ENCODE peak calls at places on chromosomes 16 and 17, in ten cellular contexts. Q is transverse colon, Z is hepatocyte, N is thyroid gland, P is lower lobe of right lung, B is mucosa of descending colon, L is fibroblast of pulmonary artery, J is lower leg skin, A is AG09309, H is H1. F is an unnamed sample.

GRCh38 chr17:59381716-59382570 is 50.5 kb downstream of the YPEL2 start:
- DNase-seq in Q (peak), J (peak), Z (no peak), N (peak), A (no peak), L (peak), B (peak), P (no peak), H (no peak), F (peak)

GRCh38 chr17:40779181-40779909 is 3.0 kb downstream of the KRT27 start:
- DNase-seq in N (peak), Q (no peak), B (no peak), J (no peak), P (peak), A (no peak), L (no peak), H (no peak), Z (no peak), F (no peak)

GRCh38 chr16:67783353-67783725 is 23.0 kb downstream of the RANBP10 start:
- DNase-seq in A (no peak), B (no peak), Q (no peak), P (no peak), H (no peak), J (no peak), Z (no peak), L (no peak), N (no peak), F (no peak)

GRCh38 chr16:85751665-85752501 is 987 bp upstream of the C16orf74 start:
- DNase-seq in Z (no peak), B (no peak), J (no peak), Q (no peak), A (no peak), N (no peak), L (peak), P (no peak), H (peak), F (no peak)

GRCh38 chr16:82832861-82833260 is 206.1 kb downstream of the CDH13 start:
- DNase-seq in B (no peak), L (peak), H (no peak), P (no peak), Q (no peak), J (no peak), Z (no peak), N (no peak), A (peak), F (no peak)

GRCh38 chr17:81483862-81484194 is 28.8 kb downstream of the ACTG1 start:
- DNase-seq in J (no peak), L (no peak), N (no peak), Z (no peak), A (no peak), H (no peak), Q (no peak), P (no peak), B (peak), F (no peak)

GRCh38 chr16:17125671-17126070 is 345.1 kb downstream of the XYLT1 start:
- DNase-seq in J (no peak), P (no peak), Q (no peak), Z (no peak), N (no peak), B (no peak), A (no peak), L (no peak), H (no peak), F (no peak)

GRCh38 chr17:71963341-71963740 is 157.5 kb upstream of the SOX9 start:
- DNase-seq in Z (no peak), A (no peak), L (no peak), B (no peak), J (no peak), Q (no peak), P (no peak), N (no peak), H (no peak), F (no peak)

GRCh38 chr17:65103896-65104295 is 33.3 kb upstream of the RGS9 start:
- DNase-seq in L (no peak), Q (no peak), J (no peak), N (no peak), B (no peak), A (no peak), P (no peak), Z (no peak), H (no peak), F (no peak)

GRCh38 chr17:3167574-3167973 is 29.7 kb upstream of the OR1A2 start:
- DNase-seq in Q (no peak), Z (no peak), L (no peak), H (no peak), B (no peak), J (no peak), A (no peak), P (no peak), N (no peak), F (no peak)

GRCh38 chr16:64250866-64251265 is 871.0 kb downstream of the CDH11 start:
- DNase-seq in N (no peak), A (peak), B (no peak), Q (no peak), H (no peak), J (no peak), L (peak), P (no peak), Z (no peak), F (no peak)

GRCh38 chr17:56146005-56146404 is 7.3 kb upstream of the ANKFN1 start:
- DNase-seq in N (no peak), Q (no peak), H (no peak), P (no peak), A (no peak), J (no peak), B (no peak), L (no peak), Z (no peak), F (no peak)

GRCh38 chr17:6092923-6093468 is 22.8 kb downstream of the WSCD1 start:
- DNase-seq in B (no peak), L (no peak), P (no peak), Q (no peak), J (no peak), N (no peak), H (no peak), Z (no peak), A (no peak), F (no peak)

GRCh38 chr16:1884889-1885288 is 12.9 kb upstream of the MEIOB start:
- DNase-seq in B (no peak), A (no peak), Q (no peak), H (no peak), J (no peak), P (no peak), Z (no peak), L (no peak), N (no peak), F (no peak)

GRCh38 chr17:56810286-56810781 is 23.4 kb downstream of the C17orf67 start:
- DNase-seq in Q (no peak), H (no peak), Z (no peak), B (no peak), P (no peak), L (no peak), J (no peak), A (no peak), N (no peak), F (no peak)

GRCh38 chr17:11244781-11245180 is 3.8 kb downstream of the SHISA6 start:
- DNase-seq in P (no peak), L (no peak), N (no peak), A (no peak), Z (no peak), J (no peak), Q (no peak), H (no peak), B (no peak), F (no peak)

GRCh38 chr16:22093952-22094351 is 1.6 kb downstream of the VWA3A start:
- DNase-seq in A (no peak), N (no peak), Z (no peak), Q (no peak), L (no peak), B (no peak), P (no peak), H (no peak), J (no peak), F (no peak)

GRCh38 chr16:23466162-23466885 is 13.3 kb upstream of the COG7 start:
- DNase-seq in P (no peak), B (no peak), A (peak), H (no peak), Q (no peak), Z (no peak), N (no peak), J (no peak), L (peak), F (no peak)

GRCh38 chr16:65572156-65572555 is 450.3 kb upstream of the CDH11 start:
- DNase-seq in B (no peak), Z (no peak), Q (no peak), H (no peak), A (peak), J (no peak), N (no peak), P (no peak), L (peak), F (peak)

GRCh38 chr16:81461243-81461642 is 16.6 kb downstream of the CMIP start:
- DNase-seq in H (no peak), Q (no peak), J (no peak), B (no peak), A (no peak), Z (no peak), N (no peak), L (no peak), P (no peak), F (no peak)

GRCh38 chr17:79461041-79461440 is 149.8 kb downstream of the RBFOX3 start:
- DNase-seq in Z (no peak), H (no peak), L (peak), N (no peak), P (no peak), J (no peak), Q (no peak), A (no peak), B (no peak), F (no peak)

GRCh38 chr17:82967268-82968032 is 112.0 kb upstream of the METRNL start:
- DNase-seq in A (no peak), Z (no peak), H (no peak), L (no peak), B (no peak), J (no peak), P (no peak), N (no peak), Q (no peak), F (no peak)
- TF ChIP-seq CTCF in A (no peak), Z (no peak), H (no peak), L (no peak), B (no peak), J (no peak), P (no peak), N (no peak), Q (no peak), F (no peak)

GRCh38 chr17:7484067-7484963 is at the start of gene POLR2A:
- DNase-seq in J (peak), A (peak), B (peak), P (peak), Z (peak), N (peak), L (peak), H (peak), Q (peak), F (peak)

GRCh38 chr17:7484964-7485377 is 805 bp downstream of the POLR2A start:
- DNase-seq in L (no peak), A (no peak), Q (no peak), J (no peak), N (no peak), B (no peak), P (no peak), Z (no peak), H (no peak), F (no peak)

GRCh38 chr17:7486181-7486580 is 2.0 kb downstream of the POLR2A start:
- DNase-seq in Z (no peak), B (no peak), A (no peak), H (no peak), P (no peak), L (no peak), Q (no peak), J (no peak), N (no peak), F (no peak)

GRCh38 chr17:7479389-7480192 is at the start of gene ZBTB4:
- DNase-seq in Q (peak), B (peak), J (no peak), A (no peak), Z (peak), L (no peak), P (peak), N (peak), H (no peak), F (no peak)

DNA sequence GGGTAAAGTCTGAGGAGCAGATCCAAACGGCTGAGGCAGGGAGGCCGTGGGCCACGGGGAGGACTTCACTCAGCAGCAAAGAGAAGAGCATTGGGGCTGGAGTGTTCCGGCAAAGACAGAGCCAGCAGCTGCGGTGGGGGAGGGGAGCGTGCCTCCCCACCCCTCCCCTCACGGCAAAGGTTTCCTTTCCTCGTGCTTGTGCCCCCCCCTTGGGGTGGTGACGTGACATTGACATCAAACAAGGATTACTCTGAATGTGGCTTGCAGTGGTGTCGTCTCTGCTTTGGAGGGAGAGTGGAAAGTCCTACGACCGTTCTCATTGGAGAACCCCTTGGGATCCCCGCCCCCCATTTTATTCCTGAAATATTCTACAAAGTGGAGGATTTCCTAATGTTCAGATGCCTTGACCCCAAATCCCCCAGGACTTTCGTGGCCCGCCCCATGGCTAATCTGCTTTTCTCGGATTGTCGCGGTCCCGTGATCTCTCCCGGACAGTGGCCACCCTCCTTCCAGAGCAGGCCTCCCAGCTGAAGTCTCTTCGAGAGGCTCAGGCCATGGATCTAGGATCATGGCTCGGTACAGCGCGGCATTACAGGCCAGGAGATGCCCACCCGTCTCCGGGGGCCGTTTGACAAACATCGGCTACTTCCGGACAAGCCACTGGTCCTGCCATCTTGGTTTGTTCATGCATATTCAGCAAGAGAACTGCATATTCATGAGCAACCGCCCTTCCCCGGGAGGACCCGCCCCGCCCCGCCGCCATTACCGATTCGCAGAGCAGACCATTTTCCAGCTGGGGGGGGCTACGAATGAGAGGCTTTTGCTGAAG is 714 bp upstream of the POLR2A start:
- DNase-seq in J (peak), A (peak), Q (peak), B (peak), N (peak), P (peak), L (peak), H (peak), Z (peak), F (peak)
- H3K4me3 ChIP-seq in J (peak), A (peak), Q (peak), B (peak), N (peak), P (peak), L (peak), H (peak), Z (peak), F (peak)

GRCh38 chr17:1899403-1900000 is 69.7 kb downstream of the RPA1 start:
- DNase-seq in N (no peak), A (no peak), Z (no peak), Q (no peak), H (no peak), B (no peak), P (no peak), J (no peak), L (no peak), F (no peak)
- TF ChIP-seq CTCF in N (no peak), A (peak), Z (no peak), Q (no peak), H (no peak), B (no peak), P (no peak), J (no peak), L (peak), F (peak)

DNA sequence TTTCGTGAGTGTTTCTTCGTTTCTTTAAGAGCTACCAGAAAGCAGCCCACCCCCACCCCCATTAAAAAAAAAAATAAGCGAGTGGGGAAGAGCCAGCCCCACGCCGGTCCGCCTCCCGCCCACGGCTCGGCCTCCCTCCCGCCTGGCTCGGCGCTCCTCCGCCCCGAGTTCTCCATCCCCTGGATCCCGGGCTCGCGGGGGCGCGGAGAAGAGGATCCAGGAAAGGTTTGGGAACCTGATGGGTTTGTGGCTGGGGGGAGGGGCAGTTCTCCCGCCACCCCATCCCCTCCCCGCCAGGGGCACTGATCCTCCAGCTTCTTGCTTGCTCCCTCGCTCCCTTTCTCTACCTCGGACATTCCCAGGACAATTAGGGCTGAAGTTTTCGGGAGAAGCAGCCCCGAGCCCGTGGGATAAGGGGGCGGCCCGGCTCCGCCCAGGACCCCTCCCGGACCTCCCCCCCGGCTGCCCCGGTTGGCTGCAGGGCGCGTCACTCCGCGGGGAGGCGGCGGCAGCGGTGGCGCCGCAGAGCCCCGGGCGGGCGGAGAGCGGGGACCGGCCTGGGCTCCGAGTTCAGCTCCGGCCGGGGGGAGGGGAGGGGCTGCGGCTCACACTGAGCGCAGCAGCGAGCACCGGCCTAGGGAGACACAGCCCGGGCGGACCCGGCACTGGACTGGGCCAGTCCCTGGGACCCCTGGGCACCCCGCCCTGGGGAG is 1.0 kb upstream of the SALL1 start:
- DNase-seq in Q (peak), B (peak), N (peak), J (no peak), Z (peak), P (no peak), L (peak), A (peak), H (peak), F (no peak)
- H3K4me3 ChIP-seq in Q (peak), B (no peak), N (peak), J (no peak), Z (peak), P (peak), L (peak), A (peak), H (peak), F (peak)

GRCh38 chr17:58312824-58313223 is 15.8 kb downstream of the TSPOAP1 start:
- DNase-seq in N (no peak), H (no peak), Q (no peak), L (no peak), Z (peak), J (no peak), P (no peak), A (no peak), B (no peak), F (no peak)
- TF ChIP-seq CTCF in N (no peak), H (no peak), Q (no peak), L (no peak), Z (no peak), J (no peak), P (no peak), A (no peak), B (no peak), F (no peak)

GRCh38 chr17:15258113-15258512 is 7.0 kb downstream of the PMP22 start:
- DNase-seq in Q (no peak), B (no peak), P (no peak), Z (no peak), L (no peak), H (no peak), N (no peak), A (no peak), J (no peak), F (no peak)
- H3K4me3 ChIP-seq in Q (no peak), B (no peak), P (peak), Z (no peak), L (no peak), H (no peak), N (no peak), A (no peak), J (no peak), F (no peak)

GRCh38 chr17:77256710-77257109 is 115.9 kb downstream of the SEC14L1 start:
- DNase-seq in Z (no peak), H (no peak), N (no peak), Q (no peak), L (no peak), A (no peak), J (no peak), B (no peak), P (no peak), F (no peak)
- TF ChIP-seq CTCF in Z (no peak), H (peak), N (no peak), Q (no peak), L (no peak), A (no peak), J (no peak), B (no peak), P (no peak), F (peak)

GRCh38 chr17:70405492-70406220 is 236.3 kb downstream of the KCNJ2 start:
- DNase-seq in H (no peak), P (no peak), J (no peak), N (no peak), Q (no peak), A (peak), Z (peak), L (peak), B (no peak), F (peak)
- H3K4me3 ChIP-seq in H (no peak), P (no peak), J (no peak), N (no peak), Q (no peak), A (no peak), Z (no peak), L (no peak), B (no peak), F (no peak)

GRCh38 chr16:29011851-29012250 is 27.0 kb downstream of the LAT start:
- DNase-seq in A (no peak), J (no peak), B (no peak), Z (no peak), N (no peak), Q (no peak), H (no peak), L (no peak), P (no peak), F (no peak)

GRCh38 chr16:29009838-29010166 is 24.9 kb downstream of the LAT start:
- DNase-seq in B (no peak), N (no peak), P (no peak), L (no peak), Z (no peak), J (no peak), Q (no peak), H (no peak), A (no peak), F (no peak)

GRCh38 chr16:29012913-29013641 is 28.2 kb downstream of the LAT start:
- DNase-seq in Z (no peak), J (no peak), A (no peak), H (no peak), N (no peak), L (no peak), P (no peak), B (no peak), Q (no peak), F (no peak)

GRCh38 chr16:29009050-29009837 is 24.4 kb downstream of the LAT start:
- DNase-seq in B (no peak), N (no peak), Q (no peak), Z (no peak), A (no peak), J (no peak), H (no peak), P (no peak), L (no peak), F (no peak)

DNA sequence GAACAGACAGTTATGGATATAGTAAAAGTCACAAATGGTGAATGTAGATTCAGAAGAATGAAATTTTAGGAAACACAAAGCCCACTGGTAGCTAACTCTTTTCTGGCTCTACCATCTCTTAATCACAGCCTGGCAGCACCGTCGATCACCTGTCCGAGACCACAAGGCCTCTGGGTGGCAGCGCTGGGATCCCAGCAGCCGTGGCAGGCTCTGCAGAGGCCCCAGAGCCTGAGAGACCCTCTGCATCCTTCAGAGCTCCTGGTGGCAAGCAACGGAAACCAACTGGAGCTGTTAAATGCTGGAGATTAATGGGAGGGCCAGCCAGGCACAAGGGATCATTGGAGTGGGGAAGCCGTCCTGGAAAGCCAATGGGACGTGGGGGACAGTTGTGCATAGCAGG is 26.3 kb downstream of the LAT start:
- DNase-seq in H (peak), P (no peak), J (no peak), A (no peak), Z (no peak), Q (no peak), N (no peak), B (no peak), L (no peak), F (no peak)
- TF ChIP-seq CTCF in H (peak), P (no peak), J (no peak), A (no peak), Z (no peak), Q (no peak), N (no peak), B (no peak), L (no peak), F (peak)

F was measured in retinal pigment epithelial cell.